ENCODE peak calls at places on chromosome 10, in six cellular contexts. One of them, this sample, is unnamed.

GRCh38 chr10:61397175-61397986 is 55.8 kb downstream of the TMEM26 start:
- DNase-seq in brain microvascular endothelial cell: no peak
- DNase-seq in fibroblast of lung: peak; percentile 69
- DNase-seq in left ventricle myocardium inferior: no peak
- DNase-seq in hepatocyte: no peak
- DNase-seq in astrocyte: peak; percentile 69
- DNase-seq in this sample: no peak

GRCh38 chr10:44977287-44978212 is 1.1 kb downstream of the DEPP1 start:
- DNase-seq in brain microvascular endothelial cell: no peak
- DNase-seq in fibroblast of lung: no peak
- DNase-seq in left ventricle myocardium inferior: no peak
- DNase-seq in hepatocyte: no peak
- DNase-seq in astrocyte: no peak
- DNase-seq in this sample: no peak

GRCh38 chr10:17387861-17388503 is 66.4 kb downstream of the ST8SIA6 start:
- DNase-seq in brain microvascular endothelial cell: no peak
- DNase-seq in fibroblast of lung: no peak
- DNase-seq in left ventricle myocardium inferior: no peak
- DNase-seq in hepatocyte: peak; percentile 52
- DNase-seq in astrocyte: no peak
- DNase-seq in this sample: peak; percentile 36

GRCh38 chr10:14653271-14654161 is 121.2 kb downstream of the FAM107B start:
- DNase-seq in brain microvascular endothelial cell: peak; percentile 71
- DNase-seq in fibroblast of lung: peak; percentile 82
- DNase-seq in left ventricle myocardium inferior: no peak
- DNase-seq in hepatocyte: peak; percentile 80
- DNase-seq in astrocyte: peak; percentile 70
- DNase-seq in this sample: peak; percentile 54

GRCh38 chr10:74249865-74250264 is 98.8 kb downstream of the ADK start:
- DNase-seq in brain microvascular endothelial cell: no peak
- DNase-seq in fibroblast of lung: peak; percentile 17
- DNase-seq in left ventricle myocardium inferior: no peak
- DNase-seq in hepatocyte: no peak
- DNase-seq in astrocyte: no peak
- DNase-seq in this sample: no peak

GRCh38 chr10:129911451-129912160 is 52.5 kb downstream of the EBF3 start:
- DNase-seq in brain microvascular endothelial cell: no peak
- DNase-seq in fibroblast of lung: no peak
- DNase-seq in left ventricle myocardium inferior: no peak
- DNase-seq in hepatocyte: no peak
- DNase-seq in astrocyte: no peak
- DNase-seq in this sample: no peak

GRCh38 chr10:92640110-92640509 is 47.2 kb downstream of the KIF11 start:
- DNase-seq in brain microvascular endothelial cell: peak; percentile 47
- DNase-seq in fibroblast of lung: peak; percentile 75
- DNase-seq in left ventricle myocardium inferior: no peak
- DNase-seq in hepatocyte: no peak
- DNase-seq in astrocyte: peak; percentile 52
- DNase-seq in this sample: no peak

GRCh38 chr10:12617205-12618175 is 268.1 kb downstream of the CAMK1D start:
- DNase-seq in brain microvascular endothelial cell: no peak
- DNase-seq in fibroblast of lung: no peak
- DNase-seq in left ventricle myocardium inferior: no peak
- DNase-seq in hepatocyte: no peak
- DNase-seq in astrocyte: peak; percentile 33
- DNase-seq in this sample: no peak

GRCh38 chr10:20492447-20492846 is 404.7 kb downstream of the NEBL start:
- DNase-seq in brain microvascular endothelial cell: no peak
- DNase-seq in fibroblast of lung: peak; percentile 12
- DNase-seq in left ventricle myocardium inferior: no peak
- DNase-seq in hepatocyte: peak; percentile 33
- DNase-seq in astrocyte: no peak
- DNase-seq in this sample: peak; percentile 13

GRCh38 chr10:90856964-90857634 is 740 bp downstream of the HTR7 start:
- DNase-seq in brain microvascular endothelial cell: no peak
- DNase-seq in fibroblast of lung: no peak
- DNase-seq in left ventricle myocardium inferior: no peak
- DNase-seq in hepatocyte: no peak
- DNase-seq in astrocyte: no peak
- DNase-seq in this sample: peak; percentile 60
- H3K27me3 ChIP-seq in brain microvascular endothelial cell: no peaks in the 10 kb centered on the region
- H3K27me3 ChIP-seq in fibroblast of lung: peaks cover 3% of the 10 kb centered on the region
- H3K27me3 ChIP-seq in left ventricle myocardium inferior: peaks cover 62% of the 10 kb centered on the region
- H3K27me3 ChIP-seq in hepatocyte: peaks cover 67% of the 10 kb centered on the region
- H3K27me3 ChIP-seq in astrocyte: no peaks in the 10 kb centered on the region
- H3K27me3 ChIP-seq in this sample: peaks cover 24% of the 10 kb centered on the region

GRCh38 chr10:56139405-56139804 is 221.7 kb downstream of the ZWINT start:
- DNase-seq in brain microvascular endothelial cell: no peak
- DNase-seq in fibroblast of lung: no peak
- DNase-seq in left ventricle myocardium inferior: no peak
- DNase-seq in hepatocyte: no peak
- DNase-seq in astrocyte: no peak
- DNase-seq in this sample: no peak
- H3K27me3 ChIP-seq in brain microvascular endothelial cell: no peaks in the 10 kb centered on the region
- H3K27me3 ChIP-seq in fibroblast of lung: no peaks in the 10 kb centered on the region
- H3K27me3 ChIP-seq in left ventricle myocardium inferior: no peaks in the 10 kb centered on the region
- H3K27me3 ChIP-seq in hepatocyte: no peaks in the 10 kb centered on the region
- H3K27me3 ChIP-seq in astrocyte: no peaks in the 10 kb centered on the region
- H3K27me3 ChIP-seq in this sample: no peaks in the 10 kb centered on the region

DNA sequence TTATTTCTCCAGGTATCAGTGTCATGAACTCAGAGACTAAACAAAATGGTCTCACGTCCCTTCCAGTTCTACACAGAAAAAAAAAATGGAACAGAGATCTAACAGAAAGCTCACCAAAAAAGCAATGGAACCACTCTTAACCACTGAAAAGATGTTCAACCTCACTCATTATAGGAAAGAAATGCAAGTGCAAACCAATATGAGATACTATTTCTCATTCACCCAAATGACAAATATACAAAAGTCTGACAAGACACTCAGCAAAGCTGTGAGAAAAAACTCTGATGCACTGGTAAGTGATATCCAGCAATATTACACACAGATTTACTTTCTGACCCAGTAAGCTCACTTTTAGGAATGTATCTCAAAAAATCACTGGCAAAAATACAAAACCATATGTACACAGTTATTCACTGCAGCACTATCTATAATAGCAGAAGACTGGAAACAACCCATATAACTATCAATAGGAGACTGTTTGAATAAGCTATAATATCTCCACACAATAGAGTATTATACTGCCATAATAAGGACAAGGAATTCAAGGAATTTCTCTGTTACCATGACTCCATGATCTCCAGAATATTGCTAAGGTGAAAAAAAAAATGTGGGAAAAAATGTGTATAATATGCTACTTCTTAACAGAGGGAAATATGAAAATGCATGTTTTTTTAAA is 36.6 kb downstream of the ABI1 start:
- DNase-seq in brain microvascular endothelial cell: no peak
- DNase-seq in fibroblast of lung: no peak
- DNase-seq in left ventricle myocardium inferior: no peak
- DNase-seq in hepatocyte: no peak
- DNase-seq in astrocyte: no peak
- DNase-seq in this sample: no peak
- H3K27me3 ChIP-seq in brain microvascular endothelial cell: no peaks in the 10 kb centered on the region
- H3K27me3 ChIP-seq in fibroblast of lung: no peaks in the 10 kb centered on the region
- H3K27me3 ChIP-seq in left ventricle myocardium inferior: no peaks in the 10 kb centered on the region
- H3K27me3 ChIP-seq in hepatocyte: no peaks in the 10 kb centered on the region
- H3K27me3 ChIP-seq in astrocyte: no peaks in the 10 kb centered on the region
- H3K27me3 ChIP-seq in this sample: no peaks in the 10 kb centered on the region

DNA sequence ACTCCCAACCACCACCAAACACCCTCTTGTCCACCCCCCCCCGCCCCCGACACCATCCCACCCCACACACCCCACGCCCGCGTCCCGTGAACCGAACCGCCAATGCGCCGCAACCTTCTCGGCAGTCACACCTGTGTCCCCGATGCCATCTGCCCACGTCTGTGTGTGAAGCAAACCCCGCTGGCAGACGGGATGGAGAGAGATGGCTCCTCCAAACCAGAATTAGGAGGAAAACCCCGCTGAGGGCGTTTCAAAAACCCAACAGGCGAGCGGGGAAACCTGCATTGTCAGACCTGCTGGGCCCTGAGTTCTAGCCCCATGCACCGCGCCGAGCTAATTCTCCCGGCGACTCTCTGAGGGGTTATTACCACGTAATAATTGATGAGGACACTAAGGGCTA is 28.6 kb upstream of the KCNK18 start:
- DNase-seq in brain microvascular endothelial cell: no peak
- DNase-seq in fibroblast of lung: no peak
- DNase-seq in left ventricle myocardium inferior: no peak
- DNase-seq in hepatocyte: no peak
- DNase-seq in astrocyte: no peak
- DNase-seq in this sample: peak; percentile 74
- H3K27me3 ChIP-seq in brain microvascular endothelial cell: peaks cover 74% of the 10 kb centered on the region
- H3K27me3 ChIP-seq in fibroblast of lung: peaks cover 46% of the 10 kb centered on the region
- H3K27me3 ChIP-seq in left ventricle myocardium inferior: peaks cover 100% of the 10 kb centered on the region
- H3K27me3 ChIP-seq in hepatocyte: peaks cover 98% of the 10 kb centered on the region
- H3K27me3 ChIP-seq in astrocyte: peaks cover 86% of the 10 kb centered on the region
- H3K27me3 ChIP-seq in this sample: peaks cover 99% of the 10 kb centered on the region